ENCODE peak calls at places on chromosomes 12 and 14, in seven cellular contexts. Y is stimulated activated CD4-positive, alpha-beta T cell treated with anti-CD3 and anti-CD28 coated beads, Interleukin-1b, Interleukin-23, amount 100 ng/mL, for 24 hours; Z is activated effector memory CD4-positive, alpha-beta T cell treated with anti-CD3 and anti-CD28 coated beads, Interleukin-2, amount 50 U/mL, for 16 hours; F is posterior vena cava; E is NCI-H1092 treated with DMSO at 0.1 percent for 48 hours; C is HTR-8/SVneo; U is COR-L47. G is an unnamed sample.

GRCh38 chr12:130709151-130710000 is 6.7 kb downstream of the RIMBP2 start:
- DNase-seq in Y (no peak), Z (peak), F (peak), E (no peak), C (no peak), U (no peak), G (no peak)

GRCh38 chr12:94753071-94753779 is 102.9 kb upstream of the TMCC3 start:
- DNase-seq in Y (no peak), Z (no peak), F (peak), E (no peak), C (no peak), U (peak), G (no peak)

GRCh38 chr14:99735189-99736135 is 51.4 kb downstream of the CYP46A1 start:
- DNase-seq in Y (no peak), Z (peak), F (peak), E (no peak), C (no peak), U (no peak), G (peak)

GRCh38 chr14:68140111-68140741 is 320.6 kb downstream of the RAD51B start:
- DNase-seq in Y (no peak), Z (no peak), F (no peak), E (peak), C (peak), U (no peak), G (no peak)

GRCh38 chr12:31020385-31021166 is 53.1 kb upstream of the DDX11 start:
- DNase-seq in Y (no peak), Z (peak), F (peak), E (no peak), C (no peak), U (no peak), G (no peak)

GRCh38 chr12:13152281-13152680 is 44.2 kb upstream of the EMP1 start:
- DNase-seq in Y (no peak), Z (no peak), F (no peak), E (no peak), C (no peak), U (no peak), G (no peak)

GRCh38 chr12:121300083-121300819 is 3.7 kb upstream of the CAMKK2 start:
- DNase-seq in Y (no peak), Z (peak), F (peak), E (peak), C (no peak), U (peak), G (no peak)

GRCh38 chr14:47899685-47900084 is 224.3 kb upstream of the MDGA2 start:
- DNase-seq in Y (no peak), Z (no peak), F (no peak), E (no peak), C (no peak), U (no peak), G (no peak)

GRCh38 chr12:9588749-9589148 is 19.0 kb downstream of the KLRB1 start:
- DNase-seq in Y (no peak), Z (no peak), F (no peak), E (no peak), C (no peak), U (no peak), G (no peak)

GRCh38 chr12:90974286-90974685 is 19.3 kb upstream of the CCER1 start:
- DNase-seq in Y (no peak), Z (no peak), F (no peak), E (no peak), C (peak), U (no peak), G (no peak)